ENCODE peak calls at places on chromosome 22, in nine cellular contexts. B is colonic mucosa, Q is LNCaP clone FGC, C is psoas muscle, T is dorsolateral prefrontal cortex, D is spleen, M is mammary epithelial cell, W is fibroblast of lung, J is choroid plexus epithelial cell. S is an unnamed sample.

GRCh38 chr22:37260939-37261338 is 16.9 kb upstream of the RAC2 start:
- DNase-seq in M (peak), W (peak), C (no peak), J (peak), D (peak), B (peak), T (no peak), Q (no peak), S (peak)

GRCh38 chr22:20000246-20001081 is 16.2 kb downstream of the ARVCF start:
- DNase-seq in W (no peak), D (peak), M (no peak), B (no peak), J (no peak), T (no peak), Q (no peak), C (peak), S (no peak)

GRCh38 chr22:41563051-41563711 is 2.4 kb downstream of the CSDC2 start:
- DNase-seq in W (peak), T (no peak), J (peak), C (no peak), B (no peak), Q (no peak), M (peak), D (no peak), S (peak)

GRCh38 chr22:32695451-32695891 is 106.0 kb upstream of the TIMP3 start:
- DNase-seq in C (no peak), W (peak), M (peak), J (peak), D (no peak), Q (no peak), B (no peak), T (no peak), S (peak)

GRCh38 chr22:33747029-33747428 is 173.2 kb downstream of the LARGE1 start:
- DNase-seq in T (no peak), M (no peak), Q (no peak), W (no peak), J (no peak), C (no peak), D (no peak), B (peak), S (no peak)

GRCh38 chr22:45263790-45264269 is 20.9 kb upstream of the UPK3A start:
- DNase-seq in J (peak), W (peak), C (peak), D (peak), B (peak), T (peak), Q (no peak), M (peak), S (peak)

GRCh38 chr22:22058649-22059475 is 76.3 kb upstream of the TOP3B start:
- DNase-seq in B (no peak), C (no peak), M (no peak), J (no peak), W (no peak), Q (no peak), D (no peak), T (no peak), S (no peak)

GRCh38 chr22:35312198-35313059 is 12.7 kb downstream of the TOM1 start:
- DNase-seq in T (no peak), Q (no peak), D (peak), W (peak), B (peak), M (peak), J (peak), C (no peak), S (peak)

GRCh38 chr22:31926969-31927368 is 17.4 kb upstream of the YWHAH start:
- DNase-seq in B (no peak), M (peak), D (peak), J (peak), W (peak), Q (no peak), C (no peak), T (peak), S (no peak)

GRCh38 chr22:21867528-21868266 is at the start of gene MAPK1:
- DNase-seq in D (peak), W (peak), Q (no peak), C (peak), T (peak), B (peak), J (peak), M (peak), S (peak)

GRCh38 chr22:44938886-44939285 is 70.9 kb downstream of the PHF21B start:
- DNase-seq in J (no peak), W (no peak), M (no peak), B (no peak), D (no peak), C (no peak), T (no peak), Q (no peak), S (no peak)

DNA sequence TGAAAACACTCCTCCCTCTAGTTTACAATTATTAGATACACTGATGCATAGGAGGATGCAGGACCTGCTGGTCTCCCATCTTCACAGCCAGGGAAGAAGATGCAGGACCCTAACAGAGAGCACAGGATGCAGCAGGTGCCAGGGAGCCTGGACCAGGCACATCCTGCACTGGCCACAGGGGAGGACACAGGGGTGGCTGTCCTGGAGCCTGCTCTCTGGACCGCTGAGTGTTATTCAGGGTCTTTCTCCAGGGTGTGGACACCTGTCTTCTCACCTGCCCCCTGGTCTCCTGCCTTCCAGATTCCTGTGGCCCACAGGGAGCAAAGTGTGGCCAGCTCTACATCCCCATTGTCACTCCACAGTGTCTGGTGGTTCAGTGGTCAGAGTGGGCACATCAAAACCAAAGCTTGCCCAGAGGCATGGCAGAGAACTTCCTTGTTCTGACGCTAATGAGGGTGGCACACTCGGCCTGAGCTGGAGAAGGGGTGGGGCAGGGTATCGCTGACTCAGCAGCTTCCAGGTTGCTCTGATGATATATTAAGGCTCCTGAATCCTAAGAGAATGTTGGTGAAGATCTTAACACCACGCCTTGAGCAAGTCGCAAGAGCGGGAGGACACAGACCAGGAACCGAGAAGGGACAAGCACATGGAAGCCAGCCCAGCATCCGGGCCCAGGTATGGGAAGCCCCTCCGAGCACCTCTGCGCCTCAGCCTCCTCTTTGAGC is at the start of gene APOBEC3A:
- DNase-seq in D (peak), J (no peak), Q (no peak), W (no peak), C (peak), T (no peak), M (no peak), B (peak), S (peak)
- TF ChIP-seq CTCF in D (no peak), J (no peak), Q (no peak), W (no peak), C (no peak), T (no peak), M (no peak), B (no peak), S (no peak)

GRCh38 chr22:42720263-42721044 is at the start of gene A4GALT:
- DNase-seq in D (peak), M (no peak), B (no peak), Q (no peak), C (no peak), J (no peak), T (no peak), W (no peak), S (peak)

GRCh38 chr22:42721045-42721434 is 370 bp upstream of the A4GALT start:
- DNase-seq in M (no peak), C (no peak), T (no peak), B (no peak), D (no peak), Q (no peak), J (no peak), W (no peak), S (no peak)

GRCh38 chr22:42719656-42720262 is 911 bp downstream of the A4GALT start:
- DNase-seq in Q (no peak), D (no peak), W (no peak), B (no peak), T (no peak), M (no peak), J (no peak), C (no peak), S (no peak)

GRCh38 chr22:42717197-42717967 is 3.3 kb downstream of the A4GALT start:
- DNase-seq in W (no peak), J (no peak), C (no peak), Q (no peak), B (no peak), M (peak), T (no peak), D (no peak), S (no peak)

GRCh38 chr22:42719133-42719532 is 1.5 kb downstream of the A4GALT start:
- DNase-seq in D (no peak), M (no peak), Q (no peak), B (no peak), T (no peak), W (no peak), J (no peak), C (no peak), S (no peak)
- TF ChIP-seq CTCF in D (no peak), M (no peak), Q (no peak), B (no peak), T (no peak), W (no peak), J (no peak), C (peak), S (no peak)

GRCh38 chr22:24230911-24231656 is 13.8 kb downstream of the GGT5 start:
- DNase-seq in T (no peak), C (no peak), Q (no peak), W (no peak), M (no peak), J (no peak), B (peak), D (peak), S (peak)
- TF ChIP-seq CTCF in T (peak), C (no peak), Q (peak), W (no peak), M (peak), J (peak), B (peak), D (peak), S (peak)

GRCh38 chr22:47453049-47453448 is 690.6 kb downstream of the TBC1D22A start:
- DNase-seq in T (no peak), C (no peak), B (no peak), W (no peak), D (no peak), M (no peak), Q (no peak), J (no peak), S (no peak)
- TF ChIP-seq CTCF in T (no peak), C (no peak), B (no peak), W (no peak), D (no peak), M (no peak), Q (no peak), J (no peak), S (no peak)

DNA sequence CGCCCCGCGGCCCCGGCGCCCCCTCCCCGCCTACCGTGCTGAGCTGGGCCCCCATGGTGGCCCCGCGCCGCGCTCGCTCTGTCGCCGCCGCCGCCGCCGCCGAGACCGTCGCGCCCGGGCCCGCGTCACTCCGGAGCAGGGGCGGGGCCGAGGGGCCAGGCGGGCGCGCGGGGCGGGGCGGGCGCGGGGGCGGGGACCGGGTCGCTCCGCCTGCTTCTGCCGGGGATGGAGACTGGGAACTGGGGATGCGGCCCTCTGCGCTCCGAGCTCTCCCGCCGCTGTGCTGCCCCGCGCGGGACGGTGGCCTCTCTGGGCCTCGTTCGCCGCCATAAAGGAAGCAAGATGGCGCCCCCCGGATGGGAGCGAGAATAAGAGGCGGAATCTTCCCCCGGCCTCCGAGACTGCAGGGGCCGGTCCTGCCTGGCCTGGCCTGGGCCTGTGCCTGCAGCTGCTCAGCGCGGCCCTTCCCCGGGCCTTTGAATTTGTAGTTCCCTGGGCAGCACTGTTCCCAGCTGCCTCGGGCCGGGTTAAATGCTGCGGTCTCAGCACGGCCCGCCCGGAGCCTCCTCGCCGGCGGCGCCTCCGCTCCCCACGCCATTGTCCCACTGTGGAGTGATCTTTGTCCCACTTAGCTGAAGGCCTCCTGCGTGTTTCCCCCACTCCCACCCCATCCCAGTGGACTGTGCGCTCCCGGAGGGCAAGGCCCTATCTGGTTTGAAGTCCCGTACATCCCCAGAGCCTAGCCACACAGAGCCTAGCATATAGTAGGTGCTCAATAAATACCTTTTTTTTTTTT is at the start of gene CYB5R3:
- DNase-seq in J (peak), C (peak), B (peak), D (peak), W (peak), Q (no peak), T (peak), M (peak), S (peak)
- TF ChIP-seq CTCF in J (no peak), C (peak), B (no peak), D (no peak), W (no peak), Q (no peak), T (peak), M (no peak), S (no peak)

S was measured in Calu3.